ENCODE peak calls at places on chromosomes 6 and 20, in five cellular contexts. O, H, M, U and E are unnamed samples.

GRCh38 chr20:6575912-6576391 is 191.5 kb upstream of the BMP2 start:
- DNase-seq in O (peak; percentile 91), H (no peak), M (no peak), U (no peak), E (no peak)

GRCh38 chr6:47512872-47513271 is 35.3 kb downstream of the CD2AP start:
- DNase-seq in O (no peak), H (peak; percentile 37), M (no peak), U (no peak), E (no peak)

GRCh38 chr6:131061041-131061770 is 1.8 kb downstream of the EPB41L2 start:
- DNase-seq in O (no peak), H (no peak), M (no peak), U (no peak), E (no peak)

GRCh38 chr6:13395272-13396237 is 67.2 kb upstream of the TBC1D7 start:
- DNase-seq in O (peak; percentile 64), H (no peak), M (no peak), U (no peak), E (no peak)

GRCh38 chr6:118935331-118935668 is 341 bp upstream of the MCM9 start:
- DNase-seq in O (no peak), H (no peak), M (no peak), U (no peak), E (no peak)

GRCh38 chr6:90295854-90296345 is 743 bp downstream of the BACH2 start:
- DNase-seq in O (peak; percentile 84), H (peak; percentile 55), M (peak; percentile 31), U (peak; percentile 46), E (peak; percentile 64)

GRCh38 chr6:4672772-4673171 is 103.4 kb upstream of the CDYL start:
- DNase-seq in O (no peak), H (no peak), M (no peak), U (no peak), E (no peak)

GRCh38 chr20:4585104-4585753 is 136.5 kb upstream of the PRND start:
- DNase-seq in O (no peak), H (no peak), M (no peak), U (peak; percentile 50), E (no peak)

GRCh38 chr20:37226889-37227288 is 34.7 kb downstream of the GHRH start:
- DNase-seq in O (peak; percentile 25), H (no peak), M (no peak), U (no peak), E (no peak)

GRCh38 chr20:32829291-32830005 is 9.7 kb downstream of the MAPRE1 start:
- DNase-seq in O (no peak), H (no peak), M (no peak), U (no peak), E (no peak)

GRCh38 chr6:113362542-113363430 is 494.4 kb upstream of the MARCKS start:
- DNase-seq in O (no peak), H (no peak), M (no peak), U (no peak), E (no peak)

GRCh38 chr6:151550618-151551017 is 56.8 kb downstream of the CCDC170 start:
- DNase-seq in O (no peak), H (no peak), M (no peak), U (no peak), E (no peak)

GRCh38 chr6:168194732-168195565 is 115.9 kb upstream of the FRMD1 start:
- DNase-seq in O (peak; percentile 42), H (peak; percentile 36), M (no peak), U (no peak), E (no peak)

GRCh38 chr6:104325341-104326172 is 534.2 kb downstream of the HACE1 start:
- DNase-seq in O (no peak), H (peak; percentile 3), M (no peak), U (peak; percentile 24), E (no peak)

GRCh38 chr6:81171991-81172740 is 580.3 kb downstream of the TENT5A start:
- DNase-seq in O (peak; percentile 75), H (no peak), M (no peak), U (no peak), E (no peak)

GRCh38 chr20:45012682-45013302 is 46.5 kb downstream of the STK4 start:
- DNase-seq in O (peak; percentile 86), H (peak; percentile 35), M (no peak), U (no peak), E (no peak)

GRCh38 chr20:20731945-20732296 is 19.5 kb upstream of the RALGAPA2 start:
- DNase-seq in O (no peak), H (no peak), M (no peak), U (no peak), E (no peak)

GRCh38 chr6:140923048-140923447 is 1209.7 kb upstream of the GJE1 start:
- DNase-seq in O (no peak), H (no peak), M (no peak), U (no peak), E (no peak)

GRCh38 chr20:53294804-53295203 is 298.8 kb downstream of the ZNF217 start:
- DNase-seq in O (no peak), H (no peak), M (no peak), U (no peak), E (no peak)

GRCh38 chr6:168956141-168956838 is 297.4 kb downstream of the THBS2 start:
- DNase-seq in O (no peak), H (no peak), M (no peak), U (no peak), E (no peak)